ENCODE peak calls at places on chromosomes 11 and 22, in ten cellular contexts. One of them, this sample, is unnamed.

GRCh38 chr11:67648796-67649613 is 1.5 kb downstream of the ACY3 start:
- DNase-seq in adrenal gland: no peak
- DNase-seq in cardiac fibroblast: no peak
- DNase-seq in C1 segment of cervical spinal cord: no peak
- DNase-seq in WERI-Rb-1: no peak
- DNase-seq in CD4-positive, alpha-beta memory T cell: no peak
- DNase-seq in NCI-H774: no peak
- DNase-seq in activated T-cell treated with anti-CD3 and anti-CD28 coated beads, Interleukin-2, amount 50 U/mL, for 72 hours: no peak
- DNase-seq in T-helper 9 cell: no peak
- DNase-seq in left colon: no peak
- DNase-seq in this sample: no peak

GRCh38 chr11:69511358-69512015 is 30.0 kb downstream of the LINC01488 start:
- DNase-seq in adrenal gland: no peak
- DNase-seq in cardiac fibroblast: peak
- DNase-seq in C1 segment of cervical spinal cord: no peak
- DNase-seq in WERI-Rb-1: no peak
- DNase-seq in CD4-positive, alpha-beta memory T cell: no peak
- DNase-seq in NCI-H774: no peak
- DNase-seq in activated T-cell treated with anti-CD3 and anti-CD28 coated beads, Interleukin-2, amount 50 U/mL, for 72 hours: no peak
- DNase-seq in T-helper 9 cell: no peak
- DNase-seq in left colon: no peak
- DNase-seq in this sample: no peak

GRCh38 chr11:96827164-96827563 is 437.4 kb downstream of the JRKL start:
- DNase-seq in adrenal gland: peak
- DNase-seq in cardiac fibroblast: peak
- DNase-seq in C1 segment of cervical spinal cord: no peak
- DNase-seq in WERI-Rb-1: peak
- DNase-seq in CD4-positive, alpha-beta memory T cell: no peak
- DNase-seq in NCI-H774: no peak
- DNase-seq in activated T-cell treated with anti-CD3 and anti-CD28 coated beads, Interleukin-2, amount 50 U/mL, for 72 hours: no peak
- DNase-seq in T-helper 9 cell: no peak
- DNase-seq in left colon: no peak
- DNase-seq in this sample: no peak

GRCh38 chr22:39954584-39955055 is 5.6 kb upstream of the TMA7B start:
- DNase-seq in adrenal gland: no peak
- DNase-seq in cardiac fibroblast: peak
- DNase-seq in C1 segment of cervical spinal cord: no peak
- DNase-seq in WERI-Rb-1: no peak
- DNase-seq in CD4-positive, alpha-beta memory T cell: no peak
- DNase-seq in NCI-H774: no peak
- DNase-seq in activated T-cell treated with anti-CD3 and anti-CD28 coated beads, Interleukin-2, amount 50 U/mL, for 72 hours: peak
- DNase-seq in T-helper 9 cell: no peak
- DNase-seq in left colon: no peak
- DNase-seq in this sample: no peak

GRCh38 chr22:45072322-45072903 is 62.6 kb upstream of the PHF21B start:
- DNase-seq in adrenal gland: peak
- DNase-seq in cardiac fibroblast: peak
- DNase-seq in C1 segment of cervical spinal cord: no peak
- DNase-seq in WERI-Rb-1: no peak
- DNase-seq in CD4-positive, alpha-beta memory T cell: no peak
- DNase-seq in NCI-H774: no peak
- DNase-seq in activated T-cell treated with anti-CD3 and anti-CD28 coated beads, Interleukin-2, amount 50 U/mL, for 72 hours: peak
- DNase-seq in T-helper 9 cell: no peak
- DNase-seq in left colon: no peak
- DNase-seq in this sample: no peak

GRCh38 chr11:62141111-62142042 is 17.6 kb downstream of the INCENP start:
- DNase-seq in adrenal gland: no peak
- DNase-seq in cardiac fibroblast: no peak
- DNase-seq in C1 segment of cervical spinal cord: no peak
- DNase-seq in WERI-Rb-1: no peak
- DNase-seq in CD4-positive, alpha-beta memory T cell: no peak
- DNase-seq in NCI-H774: no peak
- DNase-seq in activated T-cell treated with anti-CD3 and anti-CD28 coated beads, Interleukin-2, amount 50 U/mL, for 72 hours: no peak
- DNase-seq in T-helper 9 cell: no peak
- DNase-seq in left colon: no peak
- DNase-seq in this sample: no peak

GRCh38 chr11:69443968-69444364 is 37.5 kb upstream of the LINC01488 start:
- DNase-seq in adrenal gland: no peak
- DNase-seq in cardiac fibroblast: peak
- DNase-seq in C1 segment of cervical spinal cord: no peak
- DNase-seq in WERI-Rb-1: no peak
- DNase-seq in CD4-positive, alpha-beta memory T cell: no peak
- DNase-seq in NCI-H774: no peak
- DNase-seq in activated T-cell treated with anti-CD3 and anti-CD28 coated beads, Interleukin-2, amount 50 U/mL, for 72 hours: no peak
- DNase-seq in T-helper 9 cell: no peak
- DNase-seq in left colon: no peak
- DNase-seq in this sample: no peak

GRCh38 chr11:122850076-122850631 is 11.9 kb downstream of the CRTAM start:
- DNase-seq in adrenal gland: no peak
- DNase-seq in cardiac fibroblast: peak
- DNase-seq in C1 segment of cervical spinal cord: no peak
- DNase-seq in WERI-Rb-1: no peak
- DNase-seq in CD4-positive, alpha-beta memory T cell: no peak
- DNase-seq in NCI-H774: no peak
- DNase-seq in activated T-cell treated with anti-CD3 and anti-CD28 coated beads, Interleukin-2, amount 50 U/mL, for 72 hours: peak
- DNase-seq in T-helper 9 cell: no peak
- DNase-seq in left colon: no peak
- DNase-seq in this sample: no peak

GRCh38 chr11:8408151-8408930 is 144.7 kb upstream of the LMO1 start:
- DNase-seq in adrenal gland: no peak
- DNase-seq in cardiac fibroblast: no peak
- DNase-seq in C1 segment of cervical spinal cord: no peak
- DNase-seq in WERI-Rb-1: no peak
- DNase-seq in CD4-positive, alpha-beta memory T cell: no peak
- DNase-seq in NCI-H774: no peak
- DNase-seq in activated T-cell treated with anti-CD3 and anti-CD28 coated beads, Interleukin-2, amount 50 U/mL, for 72 hours: no peak
- DNase-seq in T-helper 9 cell: no peak
- DNase-seq in left colon: no peak
- DNase-seq in this sample: peak

GRCh38 chr11:77069336-77069968 is 2.7 kb downstream of the CAPN5 start:
- DNase-seq in adrenal gland: no peak
- DNase-seq in cardiac fibroblast: no peak
- DNase-seq in C1 segment of cervical spinal cord: no peak
- DNase-seq in WERI-Rb-1: no peak
- DNase-seq in CD4-positive, alpha-beta memory T cell: no peak
- DNase-seq in NCI-H774: no peak
- DNase-seq in activated T-cell treated with anti-CD3 and anti-CD28 coated beads, Interleukin-2, amount 50 U/mL, for 72 hours: no peak
- DNase-seq in T-helper 9 cell: no peak
- DNase-seq in left colon: no peak
- DNase-seq in this sample: peak

GRCh38 chr11:114077482-114078305 is 18.2 kb downstream of the ZBTB16 start:
- DNase-seq in adrenal gland: no peak
- DNase-seq in cardiac fibroblast: no peak
- DNase-seq in C1 segment of cervical spinal cord: no peak
- DNase-seq in WERI-Rb-1: no peak
- DNase-seq in CD4-positive, alpha-beta memory T cell: peak
- DNase-seq in NCI-H774: peak
- DNase-seq in activated T-cell treated with anti-CD3 and anti-CD28 coated beads, Interleukin-2, amount 50 U/mL, for 72 hours: no peak
- DNase-seq in T-helper 9 cell: no peak
- DNase-seq in left colon: peak
- DNase-seq in this sample: no peak

GRCh38 chr11:65834202-65834601 is 439 bp downstream of the SNX32 start:
- DNase-seq in adrenal gland: no peak
- DNase-seq in cardiac fibroblast: no peak
- DNase-seq in C1 segment of cervical spinal cord: no peak
- DNase-seq in WERI-Rb-1: no peak
- DNase-seq in CD4-positive, alpha-beta memory T cell: no peak
- DNase-seq in NCI-H774: no peak
- DNase-seq in activated T-cell treated with anti-CD3 and anti-CD28 coated beads, Interleukin-2, amount 50 U/mL, for 72 hours: no peak
- DNase-seq in T-helper 9 cell: no peak
- DNase-seq in left colon: no peak
- DNase-seq in this sample: no peak

GRCh38 chr11:73383249-73384126 is 7.3 kb downstream of the RELT start:
- DNase-seq in adrenal gland: no peak
- DNase-seq in cardiac fibroblast: no peak
- DNase-seq in C1 segment of cervical spinal cord: no peak
- DNase-seq in WERI-Rb-1: no peak
- DNase-seq in CD4-positive, alpha-beta memory T cell: peak
- DNase-seq in NCI-H774: no peak
- DNase-seq in activated T-cell treated with anti-CD3 and anti-CD28 coated beads, Interleukin-2, amount 50 U/mL, for 72 hours: no peak
- DNase-seq in T-helper 9 cell: no peak
- DNase-seq in left colon: no peak
- DNase-seq in this sample: no peak

GRCh38 chr22:47107431-47107830 is 345.0 kb downstream of the TBC1D22A start:
- DNase-seq in adrenal gland: no peak
- DNase-seq in cardiac fibroblast: peak
- DNase-seq in C1 segment of cervical spinal cord: no peak
- DNase-seq in WERI-Rb-1: no peak
- DNase-seq in CD4-positive, alpha-beta memory T cell: no peak
- DNase-seq in NCI-H774: no peak
- DNase-seq in activated T-cell treated with anti-CD3 and anti-CD28 coated beads, Interleukin-2, amount 50 U/mL, for 72 hours: no peak
- DNase-seq in T-helper 9 cell: no peak
- DNase-seq in left colon: no peak
- DNase-seq in this sample: no peak

GRCh38 chr11:106156290-106156937 is 79.0 kb downstream of the AASDHPPT start:
- DNase-seq in adrenal gland: peak
- DNase-seq in cardiac fibroblast: peak
- DNase-seq in C1 segment of cervical spinal cord: no peak
- DNase-seq in WERI-Rb-1: peak
- DNase-seq in CD4-positive, alpha-beta memory T cell: no peak
- DNase-seq in NCI-H774: no peak
- DNase-seq in activated T-cell treated with anti-CD3 and anti-CD28 coated beads, Interleukin-2, amount 50 U/mL, for 72 hours: peak
- DNase-seq in T-helper 9 cell: no peak
- DNase-seq in left colon: no peak
- DNase-seq in this sample: no peak

GRCh38 chr22:30701872-30702271 is 7.2 kb downstream of the OSBP2 start:
- DNase-seq in adrenal gland: no peak
- DNase-seq in cardiac fibroblast: peak
- DNase-seq in C1 segment of cervical spinal cord: no peak
- DNase-seq in WERI-Rb-1: no peak
- DNase-seq in CD4-positive, alpha-beta memory T cell: no peak
- DNase-seq in NCI-H774: no peak
- DNase-seq in activated T-cell treated with anti-CD3 and anti-CD28 coated beads, Interleukin-2, amount 50 U/mL, for 72 hours: no peak
- DNase-seq in T-helper 9 cell: no peak
- DNase-seq in left colon: no peak
- DNase-seq in this sample: no peak

GRCh38 chr22:25716637-25717036 is 25.4 kb upstream of the MYO18B start:
- DNase-seq in adrenal gland: no peak
- DNase-seq in cardiac fibroblast: no peak
- DNase-seq in C1 segment of cervical spinal cord: no peak
- DNase-seq in WERI-Rb-1: peak
- DNase-seq in CD4-positive, alpha-beta memory T cell: no peak
- DNase-seq in NCI-H774: no peak
- DNase-seq in activated T-cell treated with anti-CD3 and anti-CD28 coated beads, Interleukin-2, amount 50 U/mL, for 72 hours: no peak
- DNase-seq in T-helper 9 cell: no peak
- DNase-seq in left colon: no peak
- DNase-seq in this sample: no peak

GRCh38 chr11:35927067-35927466 is 16.8 kb upstream of the LDLRAD3 start:
- DNase-seq in adrenal gland: no peak
- DNase-seq in cardiac fibroblast: no peak
- DNase-seq in C1 segment of cervical spinal cord: no peak
- DNase-seq in WERI-Rb-1: peak
- DNase-seq in CD4-positive, alpha-beta memory T cell: no peak
- DNase-seq in NCI-H774: no peak
- DNase-seq in activated T-cell treated with anti-CD3 and anti-CD28 coated beads, Interleukin-2, amount 50 U/mL, for 72 hours: no peak
- DNase-seq in T-helper 9 cell: no peak
- DNase-seq in left colon: no peak
- DNase-seq in this sample: no peak

GRCh38 chr22:49632199-49633009 is 195.3 kb downstream of the BRD1 start:
- DNase-seq in adrenal gland: peak
- DNase-seq in cardiac fibroblast: peak
- DNase-seq in C1 segment of cervical spinal cord: peak
- DNase-seq in WERI-Rb-1: peak
- DNase-seq in CD4-positive, alpha-beta memory T cell: no peak
- DNase-seq in NCI-H774: no peak
- DNase-seq in activated T-cell treated with anti-CD3 and anti-CD28 coated beads, Interleukin-2, amount 50 U/mL, for 72 hours: peak
- DNase-seq in T-helper 9 cell: no peak
- DNase-seq in left colon: peak
- DNase-seq in this sample: no peak

GRCh38 chr11:46055371-46055770 is 65.9 kb downstream of the PHF21A start:
- DNase-seq in adrenal gland: no peak
- DNase-seq in cardiac fibroblast: peak
- DNase-seq in C1 segment of cervical spinal cord: no peak
- DNase-seq in WERI-Rb-1: no peak
- DNase-seq in CD4-positive, alpha-beta memory T cell: no peak
- DNase-seq in NCI-H774: no peak
- DNase-seq in activated T-cell treated with anti-CD3 and anti-CD28 coated beads, Interleukin-2, amount 50 U/mL, for 72 hours: no peak
- DNase-seq in T-helper 9 cell: no peak
- DNase-seq in left colon: no peak
- DNase-seq in this sample: no peak

GRCh38 chr11:77865805-77866204 is 44.9 kb downstream of the AAMDC start:
- DNase-seq in adrenal gland: no peak
- DNase-seq in cardiac fibroblast: no peak
- DNase-seq in C1 segment of cervical spinal cord: no peak
- DNase-seq in WERI-Rb-1: no peak
- DNase-seq in CD4-positive, alpha-beta memory T cell: no peak
- DNase-seq in NCI-H774: no peak
- DNase-seq in activated T-cell treated with anti-CD3 and anti-CD28 coated beads, Interleukin-2, amount 50 U/mL, for 72 hours: no peak
- DNase-seq in T-helper 9 cell: no peak
- DNase-seq in left colon: no peak
- DNase-seq in this sample: no peak

GRCh38 chr11:34134765-34135164 is 29.3 kb downstream of the NAT10 start:
- DNase-seq in adrenal gland: no peak
- DNase-seq in cardiac fibroblast: no peak
- DNase-seq in C1 segment of cervical spinal cord: no peak
- DNase-seq in WERI-Rb-1: no peak
- DNase-seq in CD4-positive, alpha-beta memory T cell: no peak
- DNase-seq in NCI-H774: no peak
- DNase-seq in activated T-cell treated with anti-CD3 and anti-CD28 coated beads, Interleukin-2, amount 50 U/mL, for 72 hours: peak
- DNase-seq in T-helper 9 cell: no peak
- DNase-seq in left colon: no peak
- DNase-seq in this sample: no peak

GRCh38 chr11:120646206-120646605 is 134.7 kb downstream of the GRIK4 start:
- DNase-seq in adrenal gland: no peak
- DNase-seq in cardiac fibroblast: no peak
- DNase-seq in C1 segment of cervical spinal cord: no peak
- DNase-seq in WERI-Rb-1: no peak
- DNase-seq in CD4-positive, alpha-beta memory T cell: no peak
- DNase-seq in NCI-H774: no peak
- DNase-seq in activated T-cell treated with anti-CD3 and anti-CD28 coated beads, Interleukin-2, amount 50 U/mL, for 72 hours: no peak
- DNase-seq in T-helper 9 cell: no peak
- DNase-seq in left colon: no peak
- DNase-seq in this sample: no peak

GRCh38 chr22:31532060-31532459 is 35.7 kb downstream of the SFI1 start:
- DNase-seq in adrenal gland: no peak
- DNase-seq in cardiac fibroblast: no peak
- DNase-seq in C1 segment of cervical spinal cord: no peak
- DNase-seq in WERI-Rb-1: no peak
- DNase-seq in CD4-positive, alpha-beta memory T cell: no peak
- DNase-seq in NCI-H774: no peak
- DNase-seq in activated T-cell treated with anti-CD3 and anti-CD28 coated beads, Interleukin-2, amount 50 U/mL, for 72 hours: no peak
- DNase-seq in T-helper 9 cell: no peak
- DNase-seq in left colon: no peak
- DNase-seq in this sample: no peak

GRCh38 chr22:28658448-28658847 is 21.2 kb downstream of the TTC28 start:
- DNase-seq in adrenal gland: no peak
- DNase-seq in cardiac fibroblast: no peak
- DNase-seq in C1 segment of cervical spinal cord: no peak
- DNase-seq in WERI-Rb-1: no peak
- DNase-seq in CD4-positive, alpha-beta memory T cell: no peak
- DNase-seq in NCI-H774: no peak
- DNase-seq in activated T-cell treated with anti-CD3 and anti-CD28 coated beads, Interleukin-2, amount 50 U/mL, for 72 hours: no peak
- DNase-seq in T-helper 9 cell: no peak
- DNase-seq in left colon: no peak
- DNase-seq in this sample: no peak

GRCh38 chr11:70478194-70478890 is 80.0 kb downstream of the CTTN start:
- DNase-seq in adrenal gland: no peak
- DNase-seq in cardiac fibroblast: no peak
- DNase-seq in C1 segment of cervical spinal cord: no peak
- DNase-seq in WERI-Rb-1: no peak
- DNase-seq in CD4-positive, alpha-beta memory T cell: no peak
- DNase-seq in NCI-H774: no peak
- DNase-seq in activated T-cell treated with anti-CD3 and anti-CD28 coated beads, Interleukin-2, amount 50 U/mL, for 72 hours: no peak
- DNase-seq in T-helper 9 cell: no peak
- DNase-seq in left colon: no peak
- DNase-seq in this sample: no peak

GRCh38 chr11:134477486-134477885 is 65.4 kb upstream of the B3GAT1 start:
- DNase-seq in adrenal gland: no peak
- DNase-seq in cardiac fibroblast: no peak
- DNase-seq in C1 segment of cervical spinal cord: no peak
- DNase-seq in WERI-Rb-1: no peak
- DNase-seq in CD4-positive, alpha-beta memory T cell: no peak
- DNase-seq in NCI-H774: no peak
- DNase-seq in activated T-cell treated with anti-CD3 and anti-CD28 coated beads, Interleukin-2, amount 50 U/mL, for 72 hours: no peak
- DNase-seq in T-helper 9 cell: no peak
- DNase-seq in left colon: no peak
- DNase-seq in this sample: no peak

GRCh38 chr22:20514658-20515406 is 7.4 kb downstream of the MED15 start:
- DNase-seq in adrenal gland: peak
- DNase-seq in cardiac fibroblast: peak
- DNase-seq in C1 segment of cervical spinal cord: no peak
- DNase-seq in WERI-Rb-1: no peak
- DNase-seq in CD4-positive, alpha-beta memory T cell: no peak
- DNase-seq in NCI-H774: no peak
- DNase-seq in activated T-cell treated with anti-CD3 and anti-CD28 coated beads, Interleukin-2, amount 50 U/mL, for 72 hours: no peak
- DNase-seq in T-helper 9 cell: no peak
- DNase-seq in left colon: no peak
- DNase-seq in this sample: no peak

This sample was measured in NCI-H524 treated with DMSO at 0.1 percent for 48 hours.